ENCODE peak calls at places on chromosome 19, in nine cellular contexts. One of them, this sample, is unnamed.

GRCh38 chr19:1026189-1027019 is at the start of gene CNN2:
- DNase-seq in ascending aorta: no peak
- DNase-seq in brain microvascular endothelial cell: peak; percentile 69
- DNase-seq in RWPE1: peak; percentile 74
- DNase-seq in prostate gland: peak; percentile 82
- DNase-seq in hepatocyte: peak; percentile 93
- DNase-seq in IMR-90: peak; percentile 67
- DNase-seq in GM23338: peak; percentile 93
- DNase-seq in psoas muscle: peak; percentile 80
- DNase-seq in this sample: peak; percentile 78

GRCh38 chr19:1491114-1491848 is at the start of gene REEP6:
- DNase-seq in ascending aorta: no peak
- DNase-seq in hepatocyte: no peak
- DNase-seq in GM23338: no peak
- DNase-seq in prostate gland: no peak
- DNase-seq in brain microvascular endothelial cell: no peak
- DNase-seq in IMR-90: no peak
- DNase-seq in RWPE1: no peak
- DNase-seq in psoas muscle: no peak
- DNase-seq in this sample: no peak

GRCh38 chr19:16627194-16627927 is 643 bp downstream of the MED26 start:
- DNase-seq in prostate gland: no peak
- DNase-seq in psoas muscle: no peak
- DNase-seq in hepatocyte: peak; percentile 28
- DNase-seq in brain microvascular endothelial cell: no peak
- DNase-seq in IMR-90: no peak
- DNase-seq in ascending aorta: no peak
- DNase-seq in RWPE1: peak; percentile 25
- DNase-seq in GM23338: no peak
- DNase-seq in this sample: no peak

GRCh38 chr19:401836-402535 is 7.0 kb downstream of the C2CD4C start:
- DNase-seq in RWPE1: no peak
- DNase-seq in GM23338: no peak
- DNase-seq in ascending aorta: no peak
- DNase-seq in prostate gland: no peak
- DNase-seq in IMR-90: no peak
- DNase-seq in brain microvascular endothelial cell: no peak
- DNase-seq in psoas muscle: no peak
- DNase-seq in hepatocyte: no peak
- DNase-seq in this sample: no peak

GRCh38 chr19:3108775-3109174 is 14.6 kb downstream of the GNA11 start:
- DNase-seq in RWPE1: no peak
- DNase-seq in prostate gland: peak; percentile 42
- DNase-seq in GM23338: peak; percentile 92
- DNase-seq in psoas muscle: peak; percentile 57
- DNase-seq in ascending aorta: no peak
- DNase-seq in hepatocyte: peak; percentile 80
- DNase-seq in brain microvascular endothelial cell: peak; percentile 55
- DNase-seq in IMR-90: peak; percentile 50
- DNase-seq in this sample: peak; percentile 65

GRCh38 chr19:7912697-7913564 is 1.7 kb upstream of the TGFBR3L start:
- DNase-seq in hepatocyte: no peak
- DNase-seq in IMR-90: no peak
- DNase-seq in ascending aorta: no peak
- DNase-seq in prostate gland: no peak
- DNase-seq in brain microvascular endothelial cell: no peak
- DNase-seq in GM23338: no peak
- DNase-seq in RWPE1: no peak
- DNase-seq in psoas muscle: no peak
- DNase-seq in this sample: no peak

GRCh38 chr19:29568036-29568788 is 37.9 kb upstream of the POP4 start:
- DNase-seq in brain microvascular endothelial cell: no peak
- DNase-seq in hepatocyte: no peak
- DNase-seq in RWPE1: no peak
- DNase-seq in GM23338: no peak
- DNase-seq in psoas muscle: no peak
- DNase-seq in IMR-90: no peak
- DNase-seq in prostate gland: no peak
- DNase-seq in ascending aorta: no peak
- DNase-seq in this sample: no peak

GRCh38 chr19:51320258-51320657 is 8.8 kb downstream of the IGLON5 start:
- DNase-seq in psoas muscle: no peak
- DNase-seq in RWPE1: no peak
- DNase-seq in IMR-90: no peak
- DNase-seq in ascending aorta: no peak
- DNase-seq in prostate gland: no peak
- DNase-seq in GM23338: peak; percentile 19
- DNase-seq in hepatocyte: no peak
- DNase-seq in brain microvascular endothelial cell: no peak
- DNase-seq in this sample: no peak

DNA sequence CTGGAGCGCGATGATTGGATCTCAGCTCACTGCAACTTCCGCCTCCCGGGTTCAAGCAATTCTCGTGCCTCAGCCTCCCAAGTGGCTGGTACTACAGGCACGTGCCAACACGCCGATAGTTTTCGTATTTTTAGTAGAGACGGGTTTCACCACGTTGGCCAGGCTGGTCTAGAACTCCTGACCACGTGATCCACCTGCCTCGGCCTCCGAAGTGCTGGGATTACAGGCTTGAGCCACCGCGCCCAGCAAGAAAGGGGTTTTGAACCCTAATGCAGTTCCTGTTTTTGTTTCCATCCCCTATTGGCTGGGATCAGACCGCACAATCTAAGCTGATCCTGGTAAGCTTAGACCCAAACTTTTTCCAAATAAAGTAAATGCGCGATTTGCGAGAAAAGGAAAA is 898 bp downstream of the ZNF626 start:
- DNase-seq in ascending aorta: no peak
- DNase-seq in hepatocyte: peak; percentile 8
- DNase-seq in brain microvascular endothelial cell: peak; percentile 2
- DNase-seq in GM23338: peak; percentile 33
- DNase-seq in RWPE1: peak; percentile 0
- DNase-seq in prostate gland: no peak
- DNase-seq in IMR-90: no peak
- DNase-seq in psoas muscle: no peak
- DNase-seq in this sample: no peak
- H3K27ac ChIP-seq in ascending aorta: peak overlapping the region; percentile 82
- H3K27ac ChIP-seq in hepatocyte: peak overlapping the region; percentile 96
- H3K27ac ChIP-seq in brain microvascular endothelial cell: peak overlapping the region; percentile 87
- H3K27ac ChIP-seq in GM23338: no peak overlapping the region
- H3K27ac ChIP-seq in RWPE1: no peak overlapping the region
- H3K27ac ChIP-seq in prostate gland: peak overlapping the region; percentile 84
- H3K27ac ChIP-seq in IMR-90: no peak overlapping the region
- H3K27ac ChIP-seq in psoas muscle: peak overlapping the region; percentile 95
- H3K27ac ChIP-seq in this sample: peak overlapping the region; percentile 78

DNA sequence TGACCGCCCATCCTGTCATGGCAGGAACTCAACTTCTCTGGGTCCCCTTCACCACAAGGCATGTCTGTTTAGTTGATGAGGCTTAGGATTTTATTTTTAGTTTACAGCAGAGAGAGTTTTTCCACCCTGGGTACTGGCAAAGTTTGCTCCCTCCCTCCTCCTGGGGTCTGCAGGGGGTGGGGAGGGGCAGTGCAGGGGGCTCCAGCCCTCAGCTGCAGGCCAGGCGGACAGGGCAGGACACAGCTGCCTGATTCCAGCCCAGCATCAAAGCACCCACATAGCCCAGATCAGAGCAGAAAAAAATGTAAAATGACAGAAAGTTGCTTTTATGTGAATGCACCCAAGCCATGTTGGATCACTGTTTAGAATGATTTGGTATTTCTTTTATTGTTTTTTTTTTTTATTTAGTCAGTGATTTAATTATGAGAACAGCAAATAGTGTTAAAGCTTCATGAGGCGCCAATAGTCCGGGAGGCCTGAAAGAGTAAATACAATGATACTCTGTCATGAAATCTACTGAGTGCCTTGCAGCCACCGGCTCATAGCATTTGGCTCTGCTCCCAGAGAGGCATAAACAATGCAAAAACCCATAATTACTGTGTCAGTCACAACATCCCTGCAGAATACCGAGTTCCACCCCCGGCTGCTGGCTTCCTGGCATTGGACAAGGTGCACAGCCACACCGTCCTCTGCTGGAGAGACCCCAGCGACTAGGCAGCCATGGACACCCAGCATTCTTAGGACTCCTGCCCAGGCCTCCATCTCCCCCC is 923.5 kb downstream of the UQCRFS1 start:
- DNase-seq in brain microvascular endothelial cell: no peak
- DNase-seq in psoas muscle: no peak
- DNase-seq in prostate gland: peak; percentile 86
- DNase-seq in hepatocyte: peak; percentile 49
- DNase-seq in IMR-90: no peak
- DNase-seq in RWPE1: no peak
- DNase-seq in GM23338: no peak
- DNase-seq in ascending aorta: no peak
- DNase-seq in this sample: no peak
- H3K27ac ChIP-seq in brain microvascular endothelial cell: no peak overlapping the region
- H3K27ac ChIP-seq in psoas muscle: no peak overlapping the region
- H3K27ac ChIP-seq in prostate gland: peak overlapping the region; percentile 65
- H3K27ac ChIP-seq in hepatocyte: peak overlapping the region; percentile 44
- H3K27ac ChIP-seq in IMR-90: no peak overlapping the region
- H3K27ac ChIP-seq in RWPE1: no peak overlapping the region
- H3K27ac ChIP-seq in GM23338: no peak overlapping the region
- H3K27ac ChIP-seq in ascending aorta: no peak overlapping the region
- H3K27ac ChIP-seq in this sample: no peak overlapping the region

GRCh38 chr19:13091400-13092161 is 11.1 kb downstream of the LYL1 start:
- DNase-seq in IMR-90: peak; percentile 75
- DNase-seq in GM23338: peak; percentile 73
- DNase-seq in RWPE1: no peak
- DNase-seq in hepatocyte: peak; percentile 77
- DNase-seq in prostate gland: no peak
- DNase-seq in ascending aorta: peak; percentile 66
- DNase-seq in brain microvascular endothelial cell: peak; percentile 82
- DNase-seq in psoas muscle: peak; percentile 67
- DNase-seq in this sample: peak; percentile 84

GRCh38 chr19:13089139-13089856 is 13.4 kb downstream of the LYL1 start:
- DNase-seq in psoas muscle: no peak
- DNase-seq in brain microvascular endothelial cell: no peak
- DNase-seq in hepatocyte: no peak
- DNase-seq in IMR-90: no peak
- DNase-seq in ascending aorta: no peak
- DNase-seq in RWPE1: peak; percentile 51
- DNase-seq in prostate gland: no peak
- DNase-seq in GM23338: peak; percentile 89
- DNase-seq in this sample: no peak

GRCh38 chr19:13089857-13090507 is 12.7 kb downstream of the LYL1 start:
- DNase-seq in RWPE1: no peak
- DNase-seq in IMR-90: no peak
- DNase-seq in brain microvascular endothelial cell: no peak
- DNase-seq in GM23338: no peak
- DNase-seq in psoas muscle: no peak
- DNase-seq in prostate gland: no peak
- DNase-seq in ascending aorta: no peak
- DNase-seq in hepatocyte: no peak
- DNase-seq in this sample: no peak

GRCh38 chr19:13092206-13092605 is 10.5 kb downstream of the LYL1 start:
- DNase-seq in brain microvascular endothelial cell: no peak
- DNase-seq in RWPE1: no peak
- DNase-seq in ascending aorta: no peak
- DNase-seq in psoas muscle: no peak
- DNase-seq in prostate gland: no peak
- DNase-seq in IMR-90: no peak
- DNase-seq in GM23338: no peak
- DNase-seq in hepatocyte: no peak
- DNase-seq in this sample: no peak

GRCh38 chr19:13090511-13091231 is 12.0 kb downstream of the LYL1 start:
- DNase-seq in GM23338: no peak
- DNase-seq in psoas muscle: no peak
- DNase-seq in RWPE1: no peak
- DNase-seq in hepatocyte: no peak
- DNase-seq in brain microvascular endothelial cell: no peak
- DNase-seq in prostate gland: no peak
- DNase-seq in ascending aorta: no peak
- DNase-seq in IMR-90: no peak
- DNase-seq in this sample: no peak
- H3K27ac ChIP-seq in GM23338: no peak overlapping the region
- H3K27ac ChIP-seq in psoas muscle: peak overlapping the region; percentile 74
- H3K27ac ChIP-seq in RWPE1: peak overlapping the region; percentile 72
- H3K27ac ChIP-seq in hepatocyte: peak overlapping the region; percentile 72
- H3K27ac ChIP-seq in brain microvascular endothelial cell: peak overlapping the region; percentile 11
- H3K27ac ChIP-seq in prostate gland: peak overlapping the region; percentile 65
- H3K27ac ChIP-seq in ascending aorta: peak overlapping the region; percentile 94
- H3K27ac ChIP-seq in IMR-90: no peak overlapping the region
- H3K27ac ChIP-seq in this sample: peak overlapping the region; percentile 67

GRCh38 chr19:35155981-35156672 is 1.6 kb downstream of the FXYD5 start:
- DNase-seq in RWPE1: no peak
- DNase-seq in brain microvascular endothelial cell: no peak
- DNase-seq in hepatocyte: no peak
- DNase-seq in IMR-90: no peak
- DNase-seq in psoas muscle: no peak
- DNase-seq in GM23338: no peak
- DNase-seq in ascending aorta: no peak
- DNase-seq in prostate gland: no peak
- DNase-seq in this sample: no peak

GRCh38 chr19:35151273-35152065 is 3.1 kb upstream of the FXYD5 start:
- DNase-seq in ascending aorta: no peak
- DNase-seq in prostate gland: no peak
- DNase-seq in GM23338: peak; percentile 48
- DNase-seq in psoas muscle: no peak
- DNase-seq in brain microvascular endothelial cell: no peak
- DNase-seq in RWPE1: no peak
- DNase-seq in hepatocyte: no peak
- DNase-seq in IMR-90: no peak
- DNase-seq in this sample: no peak

GRCh38 chr19:35155441-35155840 is 906 bp downstream of the FXYD5 start:
- DNase-seq in GM23338: no peak
- DNase-seq in hepatocyte: no peak
- DNase-seq in ascending aorta: no peak
- DNase-seq in RWPE1: no peak
- DNase-seq in psoas muscle: no peak
- DNase-seq in prostate gland: no peak
- DNase-seq in IMR-90: no peak
- DNase-seq in brain microvascular endothelial cell: no peak
- DNase-seq in this sample: no peak

GRCh38 chr19:35154535-35155406 is at the start of gene FXYD5:
- DNase-seq in IMR-90: peak; percentile 80
- DNase-seq in prostate gland: no peak
- DNase-seq in hepatocyte: peak; percentile 86
- DNase-seq in RWPE1: peak; percentile 75
- DNase-seq in brain microvascular endothelial cell: peak; percentile 56
- DNase-seq in ascending aorta: peak; percentile 48
- DNase-seq in GM23338: peak; percentile 86
- DNase-seq in psoas muscle: peak; percentile 74
- DNase-seq in this sample: peak; percentile 85

DNA sequence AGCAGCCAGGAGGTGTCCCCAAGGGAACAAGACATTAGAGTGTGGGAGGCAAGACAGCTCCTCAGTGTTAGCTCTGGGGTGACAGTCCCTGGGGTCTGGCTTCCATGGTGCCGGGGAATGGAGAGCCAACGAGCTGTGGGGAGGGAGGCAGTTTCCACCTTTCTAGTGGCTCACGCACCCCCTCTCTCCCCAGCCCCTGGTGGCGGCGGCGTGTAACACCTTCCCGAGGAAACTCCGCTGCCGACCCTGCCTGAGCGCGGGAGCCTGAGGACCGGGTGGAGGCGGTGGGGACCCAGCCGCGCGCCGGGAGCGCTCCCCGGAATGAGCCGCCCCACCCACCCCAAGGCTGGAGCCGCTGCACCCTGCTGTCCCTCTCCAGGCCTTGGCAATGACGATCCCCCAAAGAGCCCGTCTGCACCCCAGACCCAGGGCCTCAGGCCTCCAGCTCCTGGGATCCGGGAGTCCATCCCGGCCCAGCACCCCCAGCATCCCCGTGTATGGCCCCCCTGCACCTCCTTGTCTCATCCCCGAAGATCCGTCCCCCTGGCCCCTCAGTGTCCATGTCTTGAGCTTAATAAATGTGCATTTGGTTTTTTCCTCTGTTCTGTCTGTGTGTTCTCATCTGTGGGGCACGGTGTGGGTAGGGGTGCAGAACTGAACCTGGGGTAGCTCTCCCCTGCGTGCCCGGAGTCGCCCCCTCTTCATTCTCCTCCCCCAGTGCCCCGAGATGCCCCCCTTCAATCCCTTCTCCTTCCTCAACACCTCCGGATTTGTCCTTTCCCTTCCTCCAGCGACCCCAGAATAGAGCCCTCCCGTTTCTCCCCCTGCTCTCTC is 617 bp upstream of the FXYD5 start:
- DNase-seq in prostate gland: no peak
- DNase-seq in ascending aorta: no peak
- DNase-seq in RWPE1: peak; percentile 49
- DNase-seq in hepatocyte: peak; percentile 67
- DNase-seq in brain microvascular endothelial cell: no peak
- DNase-seq in psoas muscle: peak; percentile 44
- DNase-seq in GM23338: peak; percentile 88
- DNase-seq in IMR-90: no peak
- DNase-seq in this sample: no peak
- H3K27ac ChIP-seq in prostate gland: no peak overlapping the region
- H3K27ac ChIP-seq in ascending aorta: peak overlapping the region; percentile 69
- H3K27ac ChIP-seq in RWPE1: peak overlapping the region; percentile 79
- H3K27ac ChIP-seq in hepatocyte: no peak overlapping the region
- H3K27ac ChIP-seq in brain microvascular endothelial cell: no peak overlapping the region
- H3K27ac ChIP-seq in psoas muscle: no peak overlapping the region
- H3K27ac ChIP-seq in GM23338: peak overlapping the region; percentile 80
- H3K27ac ChIP-seq in IMR-90: peak overlapping the region; percentile 57
- H3K27ac ChIP-seq in this sample: peak overlapping the region; percentile 70